ENCODE peak calls at places on chromosomes 6 and 20, in four cellular contexts. V is A549; U is fibroblast of the conjunctiva; B is effector CD8-positive, alpha-beta T cell. M is an unnamed sample.

GRCh38 chr20:62899633-62900051 is 26.7 kb downstream of the DIDO1 start:
- DNase-seq in V (no peak), U (no peak), B (no peak), M (no peak)

GRCh38 chr6:143570147-143570853 is 58.8 kb upstream of the FUCA2 start:
- DNase-seq in V (no peak), U (no peak), B (no peak), M (no peak)

GRCh38 chr6:108737594-108738546 is 110.4 kb upstream of the ARMC2 start:
- DNase-seq in V (peak), U (peak), B (no peak), M (no peak)

GRCh38 chr20:57037689-57038088 is 228.8 kb downstream of the BMP7 start:
- DNase-seq in V (no peak), U (no peak), B (no peak), M (no peak)

GRCh38 chr20:47418061-47418616 is 61.6 kb upstream of the ZMYND8 start:
- DNase-seq in V (no peak), U (no peak), B (no peak), M (no peak)

GRCh38 chr6:132584698-132585097 is 4.8 kb downstream of the TAAR5 start:
- DNase-seq in V (no peak), U (no peak), B (no peak), M (no peak)

GRCh38 chr6:141282263-141282662 is 850.5 kb upstream of the GJE1 start:
- DNase-seq in V (no peak), U (no peak), B (no peak), M (no peak)

GRCh38 chr6:3373597-3374203 is 83.2 kb downstream of the SLC22A23 start:
- DNase-seq in V (no peak), U (no peak), B (no peak), M (no peak)